ENCODE peak calls at places on chromosomes 13 and 19, in seven cellular contexts. One of them, this sample, is unnamed.

GRCh38 chr13:21326155-21327030 is 132.7 kb downstream of the ZDHHC20 start:
- DNase-seq in lower leg skin: no peak
- DNase-seq in foreskin fibroblast: peak
- DNase-seq in bronchial epithelial cell: peak
- DNase-seq in fibroblast of pulmonary artery: peak
- DNase-seq in thoracic aorta: no peak
- DNase-seq in ovary: peak
- DNase-seq in this sample: peak

GRCh38 chr13:20680416-20681080 is 23.0 kb upstream of the IL17D start:
- DNase-seq in lower leg skin: no peak
- DNase-seq in foreskin fibroblast: no peak
- DNase-seq in fibroblast of pulmonary artery: no peak
- DNase-seq in ovary: no peak
- DNase-seq in thoracic aorta: no peak
- DNase-seq in bronchial epithelial cell: no peak
- DNase-seq in this sample: no peak

GRCh38 chr19:14830702-14831101 is 4.3 kb downstream of the OR7A5 start:
- DNase-seq in ovary: no peak
- DNase-seq in foreskin fibroblast: no peak
- DNase-seq in fibroblast of pulmonary artery: no peak
- DNase-seq in bronchial epithelial cell: no peak
- DNase-seq in lower leg skin: no peak
- DNase-seq in thoracic aorta: no peak
- DNase-seq in this sample: no peak

GRCh38 chr13:93727301-93728141 is 500.9 kb downstream of the GPC6 start:
- DNase-seq in bronchial epithelial cell: no peak
- DNase-seq in lower leg skin: no peak
- DNase-seq in thoracic aorta: no peak
- DNase-seq in ovary: no peak
- DNase-seq in foreskin fibroblast: peak
- DNase-seq in fibroblast of pulmonary artery: peak
- DNase-seq in this sample: no peak

GRCh38 chr13:42808572-42808971 is 27.2 kb downstream of the FAM216B start:
- DNase-seq in bronchial epithelial cell: peak
- DNase-seq in thoracic aorta: no peak
- DNase-seq in ovary: no peak
- DNase-seq in foreskin fibroblast: no peak
- DNase-seq in fibroblast of pulmonary artery: no peak
- DNase-seq in lower leg skin: no peak
- DNase-seq in this sample: no peak

GRCh38 chr19:19179548-19180441 is 9.7 kb upstream of the MEF2B start:
- DNase-seq in fibroblast of pulmonary artery: no peak
- DNase-seq in lower leg skin: no peak
- DNase-seq in ovary: no peak
- DNase-seq in bronchial epithelial cell: no peak
- DNase-seq in foreskin fibroblast: no peak
- DNase-seq in thoracic aorta: no peak
- DNase-seq in this sample: no peak

GRCh38 chr19:46240693-46241092 is 11.2 kb downstream of the IGFL1 start:
- DNase-seq in bronchial epithelial cell: no peak
- DNase-seq in ovary: no peak
- DNase-seq in thoracic aorta: no peak
- DNase-seq in foreskin fibroblast: no peak
- DNase-seq in lower leg skin: no peak
- DNase-seq in fibroblast of pulmonary artery: no peak
- DNase-seq in this sample: no peak

GRCh38 chr19:42198676-42199439 is 18.6 kb downstream of the DEDD2 start:
- DNase-seq in thoracic aorta: no peak
- DNase-seq in lower leg skin: no peak
- DNase-seq in ovary: no peak
- DNase-seq in bronchial epithelial cell: no peak
- DNase-seq in fibroblast of pulmonary artery: no peak
- DNase-seq in foreskin fibroblast: no peak
- DNase-seq in this sample: no peak

GRCh38 chr13:90105881-90106496 is 1241.5 kb upstream of the MIR17HG start:
- DNase-seq in lower leg skin: no peak
- DNase-seq in thoracic aorta: no peak
- DNase-seq in ovary: no peak
- DNase-seq in bronchial epithelial cell: peak
- DNase-seq in foreskin fibroblast: peak
- DNase-seq in fibroblast of pulmonary artery: peak
- DNase-seq in this sample: peak

GRCh38 chr13:111625526-111626315 is 305.3 kb downstream of the TEX29 start:
- DNase-seq in ovary: no peak
- DNase-seq in lower leg skin: no peak
- DNase-seq in bronchial epithelial cell: no peak
- DNase-seq in foreskin fibroblast: no peak
- DNase-seq in thoracic aorta: no peak
- DNase-seq in fibroblast of pulmonary artery: no peak
- DNase-seq in this sample: no peak

GRCh38 chr13:103067751-103068563 is 1.7 kb upstream of the SLC10A2 start:
- DNase-seq in thoracic aorta: no peak
- DNase-seq in lower leg skin: no peak
- DNase-seq in foreskin fibroblast: no peak
- DNase-seq in bronchial epithelial cell: peak
- DNase-seq in fibroblast of pulmonary artery: no peak
- DNase-seq in ovary: no peak
- DNase-seq in this sample: no peak

GRCh38 chr13:113962386-113962785 is 11.5 kb downstream of the C13orf46 start:
- DNase-seq in thoracic aorta: no peak
- DNase-seq in lower leg skin: no peak
- DNase-seq in ovary: peak
- DNase-seq in fibroblast of pulmonary artery: no peak
- DNase-seq in bronchial epithelial cell: no peak
- DNase-seq in foreskin fibroblast: no peak
- DNase-seq in this sample: no peak

GRCh38 chr13:28889317-28889716 is 69.2 kb downstream of the MTUS2 start:
- DNase-seq in thoracic aorta: no peak
- DNase-seq in foreskin fibroblast: no peak
- DNase-seq in bronchial epithelial cell: no peak
- DNase-seq in ovary: no peak
- DNase-seq in lower leg skin: no peak
- DNase-seq in fibroblast of pulmonary artery: no peak
- DNase-seq in this sample: no peak

GRCh38 chr13:91101436-91101835 is 246.1 kb upstream of the MIR17HG start:
- DNase-seq in thoracic aorta: no peak
- DNase-seq in fibroblast of pulmonary artery: no peak
- DNase-seq in lower leg skin: no peak
- DNase-seq in foreskin fibroblast: no peak
- DNase-seq in ovary: no peak
- DNase-seq in bronchial epithelial cell: no peak
- DNase-seq in this sample: no peak

GRCh38 chr19:18259848-18260247 is 14.4 kb downstream of the IQCN start:
- DNase-seq in lower leg skin: no peak
- DNase-seq in foreskin fibroblast: peak
- DNase-seq in fibroblast of pulmonary artery: no peak
- DNase-seq in ovary: no peak
- DNase-seq in bronchial epithelial cell: no peak
- DNase-seq in thoracic aorta: no peak
- DNase-seq in this sample: no peak

GRCh38 chr13:99417151-99417820 is 84.0 kb upstream of the TM9SF2 start:
- DNase-seq in foreskin fibroblast: no peak
- DNase-seq in fibroblast of pulmonary artery: no peak
- DNase-seq in ovary: no peak
- DNase-seq in bronchial epithelial cell: no peak
- DNase-seq in thoracic aorta: no peak
- DNase-seq in lower leg skin: no peak
- DNase-seq in this sample: no peak

GRCh38 chr13:24986826-24987225 is 109.1 kb upstream of the PABPC3 start:
- DNase-seq in lower leg skin: no peak
- DNase-seq in ovary: no peak
- DNase-seq in thoracic aorta: no peak
- DNase-seq in foreskin fibroblast: no peak
- DNase-seq in fibroblast of pulmonary artery: no peak
- DNase-seq in bronchial epithelial cell: no peak
- DNase-seq in this sample: no peak

GRCh38 chr19:46746281-46746965 is at the start of gene STRN4:
- DNase-seq in fibroblast of pulmonary artery: no peak
- DNase-seq in lower leg skin: no peak
- DNase-seq in foreskin fibroblast: peak
- DNase-seq in thoracic aorta: no peak
- DNase-seq in ovary: peak
- DNase-seq in bronchial epithelial cell: no peak
- DNase-seq in this sample: no peak

DNA sequence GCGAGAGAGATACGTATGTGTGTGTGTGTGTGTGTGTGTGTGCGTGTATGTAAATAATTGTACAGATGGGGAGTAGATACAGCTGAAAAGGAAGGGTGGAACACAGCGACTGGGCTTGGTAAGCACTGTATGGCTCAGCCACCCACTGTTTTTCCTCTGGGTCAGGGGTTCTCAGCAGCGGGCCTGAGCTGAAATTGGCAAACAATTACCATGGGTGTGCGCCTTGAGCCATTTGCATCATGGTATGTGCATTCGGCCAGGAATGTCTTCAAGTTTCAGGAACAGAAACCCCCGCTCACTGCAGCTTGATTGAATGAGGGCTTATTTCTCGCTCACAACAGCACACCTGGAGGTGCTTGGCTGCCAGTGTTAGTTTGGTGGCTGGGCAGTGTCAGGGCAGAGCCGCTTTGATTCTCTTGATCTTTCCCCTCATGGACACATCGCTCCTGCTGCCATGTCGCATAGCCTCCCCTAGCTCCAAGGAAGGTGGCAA is 126.7 kb downstream of the SIPA1L3 start:
- DNase-seq in bronchial epithelial cell: no peak
- DNase-seq in foreskin fibroblast: no peak
- DNase-seq in ovary: no peak
- DNase-seq in lower leg skin: no peak
- DNase-seq in fibroblast of pulmonary artery: peak
- DNase-seq in thoracic aorta: no peak
- DNase-seq in this sample: no peak
- TF ChIP-seq CTCF in bronchial epithelial cell: no peak
- TF ChIP-seq CTCF in foreskin fibroblast: no peak
- TF ChIP-seq CTCF in ovary: no peak
- TF ChIP-seq CTCF in lower leg skin: no peak
- TF ChIP-seq CTCF in fibroblast of pulmonary artery: no peak
- TF ChIP-seq CTCF in thoracic aorta: no peak
- TF ChIP-seq CTCF in this sample: no peak

GRCh38 chr19:1754651-1755466 is 1.6 kb downstream of the ONECUT3 start:
- DNase-seq in lower leg skin: no peak
- DNase-seq in bronchial epithelial cell: no peak
- DNase-seq in ovary: no peak
- DNase-seq in thoracic aorta: no peak
- DNase-seq in fibroblast of pulmonary artery: no peak
- DNase-seq in foreskin fibroblast: peak
- DNase-seq in this sample: no peak
- TF ChIP-seq CTCF in lower leg skin: no peak
- TF ChIP-seq CTCF in bronchial epithelial cell: no peak
- TF ChIP-seq CTCF in ovary: no peak
- TF ChIP-seq CTCF in thoracic aorta: no peak
- TF ChIP-seq CTCF in fibroblast of pulmonary artery: no peak
- TF ChIP-seq CTCF in foreskin fibroblast: no peak
- TF ChIP-seq CTCF in this sample: no peak

GRCh38 chr13:36453518-36453917 is 21.2 kb downstream of the CCNA1 start:
- DNase-seq in fibroblast of pulmonary artery: peak
- DNase-seq in thoracic aorta: no peak
- DNase-seq in lower leg skin: no peak
- DNase-seq in ovary: no peak
- DNase-seq in foreskin fibroblast: peak
- DNase-seq in bronchial epithelial cell: peak
- DNase-seq in this sample: no peak
- TF ChIP-seq CTCF in fibroblast of pulmonary artery: peak
- TF ChIP-seq CTCF in thoracic aorta: no peak
- TF ChIP-seq CTCF in lower leg skin: no peak
- TF ChIP-seq CTCF in ovary: no peak
- TF ChIP-seq CTCF in foreskin fibroblast: peak
- TF ChIP-seq CTCF in bronchial epithelial cell: peak
- TF ChIP-seq CTCF in this sample: peak

GRCh38 chr19:45179063-45179847 is 671 bp downstream of the BLOC1S3 start:
- DNase-seq in lower leg skin: no peak
- DNase-seq in ovary: peak
- DNase-seq in fibroblast of pulmonary artery: peak
- DNase-seq in thoracic aorta: no peak
- DNase-seq in foreskin fibroblast: peak
- DNase-seq in bronchial epithelial cell: no peak
- DNase-seq in this sample: no peak

GRCh38 chr19:45175663-45176345 is 2.2 kb downstream of the TRAPPC6A start:
- DNase-seq in foreskin fibroblast: peak
- DNase-seq in bronchial epithelial cell: peak
- DNase-seq in lower leg skin: no peak
- DNase-seq in thoracic aorta: no peak
- DNase-seq in ovary: no peak
- DNase-seq in fibroblast of pulmonary artery: no peak
- DNase-seq in this sample: no peak

GRCh38 chr19:45179848-45180370 is 1.3 kb downstream of the BLOC1S3 start:
- DNase-seq in ovary: no peak
- DNase-seq in fibroblast of pulmonary artery: no peak
- DNase-seq in bronchial epithelial cell: no peak
- DNase-seq in lower leg skin: no peak
- DNase-seq in thoracic aorta: no peak
- DNase-seq in foreskin fibroblast: no peak
- DNase-seq in this sample: no peak

GRCh38 chr19:45177817-45178261 is at the start of gene TRAPPC6A:
- DNase-seq in thoracic aorta: no peak
- DNase-seq in fibroblast of pulmonary artery: peak
- DNase-seq in foreskin fibroblast: peak
- DNase-seq in lower leg skin: no peak
- DNase-seq in ovary: no peak
- DNase-seq in bronchial epithelial cell: peak
- DNase-seq in this sample: no peak

GRCh38 chr19:45178262-45179062 is at the start of gene BLOC1S3:
- DNase-seq in bronchial epithelial cell: peak
- DNase-seq in ovary: peak
- DNase-seq in fibroblast of pulmonary artery: peak
- DNase-seq in thoracic aorta: peak
- DNase-seq in foreskin fibroblast: peak
- DNase-seq in lower leg skin: peak
- DNase-seq in this sample: peak
- TF ChIP-seq CTCF in bronchial epithelial cell: peak
- TF ChIP-seq CTCF in ovary: peak
- TF ChIP-seq CTCF in fibroblast of pulmonary artery: peak
- TF ChIP-seq CTCF in thoracic aorta: no peak
- TF ChIP-seq CTCF in foreskin fibroblast: no peak
- TF ChIP-seq CTCF in lower leg skin: no peak
- TF ChIP-seq CTCF in this sample: peak

GRCh38 chr19:2719910-2720776 is 1.0 kb downstream of the DIRAS1 start:
- DNase-seq in thoracic aorta: no peak
- DNase-seq in bronchial epithelial cell: no peak
- DNase-seq in fibroblast of pulmonary artery: no peak
- DNase-seq in ovary: no peak
- DNase-seq in foreskin fibroblast: peak
- DNase-seq in lower leg skin: no peak
- DNase-seq in this sample: no peak
- TF ChIP-seq CTCF in thoracic aorta: no peak
- TF ChIP-seq CTCF in bronchial epithelial cell: no peak
- TF ChIP-seq CTCF in fibroblast of pulmonary artery: no peak
- TF ChIP-seq CTCF in ovary: no peak
- TF ChIP-seq CTCF in foreskin fibroblast: no peak
- TF ChIP-seq CTCF in lower leg skin: no peak
- TF ChIP-seq CTCF in this sample: no peak

GRCh38 chr19:11558881-11559828 is at the start of gene ELOF1:
- DNase-seq in ovary: peak
- DNase-seq in thoracic aorta: peak
- DNase-seq in bronchial epithelial cell: peak
- DNase-seq in fibroblast of pulmonary artery: peak
- DNase-seq in lower leg skin: peak
- DNase-seq in foreskin fibroblast: peak
- DNase-seq in this sample: peak
- TF ChIP-seq CTCF in ovary: peak
- TF ChIP-seq CTCF in thoracic aorta: peak
- TF ChIP-seq CTCF in bronchial epithelial cell: peak
- TF ChIP-seq CTCF in fibroblast of pulmonary artery: peak
- TF ChIP-seq CTCF in lower leg skin: no peak
- TF ChIP-seq CTCF in foreskin fibroblast: peak
- TF ChIP-seq CTCF in this sample: peak